ENCODE peak calls at places on chromosomes 11 and 22, in four cellular contexts. K, H, Z and Q are unnamed samples.

GRCh38 chr22:36341640-36342041 is 46.1 kb downstream of the MYH9 start:
- DNase-seq in H (no peak), Z (no peak), K (no peak), Q (no peak)

GRCh38 chr22:39185601-39186012 is 33.1 kb upstream of the CBX7 start:
- DNase-seq in H (peak; percentile 49), Z (peak; percentile 83), K (no peak), Q (no peak)

GRCh38 chr11:102341844-102342318 is 5.1 kb upstream of the BIRC2 start:
- DNase-seq in H (peak; percentile 87), Z (peak; percentile 59), K (peak; percentile 72), Q (peak; percentile 78)

GRCh38 chr22:35818897-35819296 is 101.2 kb downstream of the APOL5 start:
- DNase-seq in Z (no peak), H (no peak), K (no peak), Q (no peak)

GRCh38 chr11:57674251-57674650 is 6.3 kb downstream of the ZDHHC5 start:
- DNase-seq in H (no peak), K (no peak), Z (no peak), Q (no peak)

GRCh38 chr11:123166095-123166559 is 28.9 kb downstream of the CLMP start:
- DNase-seq in H (peak; percentile 97), Z (no peak), K (no peak), Q (no peak)

GRCh38 chr11:94885133-94885532 is 88.2 kb downstream of the CWC15 start:
- DNase-seq in K (no peak), Z (no peak), H (no peak), Q (no peak)

GRCh38 chr11:15854245-15854644 is 502.1 kb downstream of the SOX6 start:
- DNase-seq in K (no peak), Z (no peak), H (no peak), Q (no peak)

GRCh38 chr11:81070948-81071347 is 1630.1 kb upstream of the TENM4 start:
- DNase-seq in Z (no peak), K (no peak), H (no peak), Q (no peak)

GRCh38 chr11:103920933-103921332 is 115.5 kb upstream of the DDI1 start:
- DNase-seq in Z (no peak), K (no peak), H (no peak), Q (no peak)

GRCh38 chr11:10318527-10318802 is 13.6 kb downstream of the ADM start:
- DNase-seq in H (no peak), K (no peak), Z (peak; percentile 75), Q (no peak)

GRCh38 chr11:69097263-69097662 is 48.5 kb downstream of the TPCN2 start:
- DNase-seq in Z (no peak), K (no peak), H (no peak), Q (no peak)

GRCh38 chr11:11993814-11994213 is 14.6 kb downstream of the DKK3 start:
- DNase-seq in H (peak; percentile 86), Z (no peak), K (no peak), Q (no peak)

GRCh38 chr11:73197348-73197747 is 20.7 kb upstream of the P2RY2 start:
- DNase-seq in H (no peak), Z (no peak), K (no peak), Q (no peak)

GRCh38 chr11:112797072-112797471 is 164.1 kb upstream of the NCAM1 start:
- DNase-seq in K (no peak), Z (no peak), H (no peak), Q (no peak)

GRCh38 chr22:21734540-21735197 is 925 bp downstream of the YPEL1 start:
- DNase-seq in H (no peak), K (no peak), Z (no peak), Q (no peak)

GRCh38 chr22:37060801-37061610 is 9.5 kb downstream of the KCTD17 start:
- DNase-seq in H (no peak), K (no peak), Z (no peak), Q (no peak)

GRCh38 chr11:13215157-13215556 is 62.4 kb upstream of the BMAL1 start:
- DNase-seq in K (no peak), Z (no peak), H (peak; percentile 95), Q (no peak)

GRCh38 chr11:73189315-73189714 is 28.8 kb upstream of the P2RY2 start:
- DNase-seq in Z (no peak), H (no peak), K (no peak), Q (no peak)

GRCh38 chr22:36369922-36370781 is 17.6 kb downstream of the MYH9 start:
- DNase-seq in Z (no peak), H (peak; percentile 41), K (no peak), Q (no peak)

GRCh38 chr11:94762208-94762607 is 5.9 kb upstream of the AMOTL1 start:
- DNase-seq in Z (no peak), K (no peak), H (no peak), Q (no peak)

GRCh38 chr11:45930031-45930794 is 7.8 kb downstream of the LARGE2 start:
- DNase-seq in Z (no peak), H (no peak), K (peak; percentile 27), Q (no peak)

GRCh38 chr11:61895046-61895717 is 3.8 kb upstream of the FADS3 start:
- DNase-seq in H (no peak), K (no peak), Z (no peak), Q (no peak)

GRCh38 chr22:17268501-17269223 is 49.4 kb upstream of the ADA2 start:
- DNase-seq in H (no peak), K (no peak), Z (no peak), Q (no peak)

GRCh38 chr11:6544921-6545850 is 48.1 kb downstream of the DNHD1 start:
- DNase-seq in K (no peak), H (peak; percentile 51), Z (no peak), Q (no peak)

GRCh38 chr11:33942954-33943353 is 51.1 kb upstream of the LMO2 start:
- DNase-seq in K (no peak), H (peak; percentile 58), Z (peak; percentile 57), Q (no peak)

GRCh38 chr11:74256370-74257133 is 54.9 kb downstream of the P4HA3 start:
- DNase-seq in Z (no peak), K (no peak), H (no peak), Q (no peak)

GRCh38 chr22:38228873-38229740 is 27.3 kb downstream of the MAFF start:
- DNase-seq in K (no peak), Z (peak; percentile 74), H (peak; percentile 57), Q (no peak)

GRCh38 chr11:32931605-32932004 is 39.0 kb downstream of the QSER1 start:
- DNase-seq in K (no peak), Z (no peak), H (peak; percentile 3), Q (no peak)

GRCh38 chr11:36164522-36165250 is 124.5 kb downstream of the COMMD9 start:
- DNase-seq in K (no peak), H (peak; percentile 52), Z (no peak), Q (no peak)

GRCh38 chr11:72138821-72139390 is 3.4 kb downstream of the FOLR3 start:
- DNase-seq in K (no peak), Z (no peak), H (no peak), Q (no peak)

GRCh38 chr11:72140661-72141060 is 5.1 kb downstream of the FOLR3 start:
- DNase-seq in Z (no peak), K (no peak), H (no peak), Q (no peak)

GRCh38 chr11:72144807-72145565 is 9.5 kb downstream of the FOLR3 start:
- DNase-seq in H (peak; percentile 87), K (no peak), Z (no peak), Q (no peak)

GRCh38 chr11:72139500-72139899 is 4.0 kb downstream of the FOLR3 start:
- DNase-seq in K (no peak), H (no peak), Z (no peak), Q (no peak)

GRCh38 chr11:72141066-72141465 is 5.5 kb downstream of the FOLR3 start:
- DNase-seq in K (no peak), Z (no peak), H (peak; percentile 90), Q (no peak)
- H3K4me1 ChIP-seq in K (no peaks in the 10 kb centered on the region), Z (no peaks in the 10 kb centered on the region), H (peaks cover 15% of the 10 kb centered on the region), Q (no peaks in the 10 kb centered on the region)

DNA sequence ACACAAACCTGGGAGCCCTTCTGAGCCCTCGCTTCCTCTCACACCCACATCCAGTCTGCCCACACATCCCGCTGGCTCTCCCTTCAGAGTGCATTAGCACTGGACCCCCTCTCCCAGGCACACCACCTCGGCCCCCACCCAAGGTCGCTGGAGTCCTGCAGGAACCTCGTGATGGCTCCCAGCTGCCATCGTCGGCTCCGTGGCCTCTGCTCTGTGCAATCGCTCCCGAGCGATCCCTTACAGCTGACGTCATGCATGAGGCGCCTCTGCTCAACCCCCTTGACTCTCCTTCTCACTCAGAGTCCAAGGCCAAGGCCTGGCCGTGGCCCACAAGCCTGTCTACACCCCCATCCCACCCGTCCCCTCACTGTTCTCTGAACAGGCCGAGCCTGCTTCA is 183.9 kb downstream of the EFCAB6 start:
- DNase-seq in H (no peak), Z (no peak), K (no peak), Q (no peak)
- H3K27me3 ChIP-seq in H (no peaks in the 10 kb centered on the region), Z (no peaks in the 10 kb centered on the region), K (no peaks in the 10 kb centered on the region), Q (no peaks in the 10 kb centered on the region)

GRCh38 chr11:118907051-118907748 is 18.5 kb downstream of the BCL9L start:
- DNase-seq in K (peak; percentile 82), H (peak; percentile 62), Z (peak; percentile 92), Q (peak; percentile 82)

GRCh38 chr11:118907749-118908106 is 18.0 kb downstream of the BCL9L start:
- DNase-seq in H (no peak), K (no peak), Z (no peak), Q (no peak)

GRCh38 chr11:118908931-118909618 is 16.7 kb downstream of the BCL9L start:
- DNase-seq in K (no peak), H (peak; percentile 92), Z (peak; percentile 94), Q (peak; percentile 54)

GRCh38 chr11:118909619-118910308 is 16.0 kb downstream of the BCL9L start:
- DNase-seq in K (no peak), H (no peak), Z (no peak), Q (no peak)

DNA sequence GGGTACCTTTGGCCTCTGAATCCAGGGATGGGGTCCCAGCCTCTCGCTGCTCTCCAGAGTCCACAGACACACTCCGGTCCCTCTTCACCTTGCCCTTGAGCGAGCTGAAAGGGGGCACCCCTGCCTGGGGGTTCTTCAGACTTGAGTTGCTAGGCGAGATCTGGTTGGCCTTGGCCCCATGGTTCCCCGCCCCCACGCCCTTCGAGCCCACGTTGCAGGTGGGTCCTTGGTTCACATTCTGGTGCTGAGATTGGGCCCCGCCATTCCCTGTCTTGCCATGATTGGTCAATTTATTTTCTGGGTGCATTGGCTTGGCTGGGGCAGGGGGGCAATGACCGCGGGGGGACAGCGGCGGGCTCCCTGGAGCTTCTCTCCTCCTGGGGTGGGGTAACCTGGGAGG is 17.5 kb downstream of the BCL9L start:
- DNase-seq in K (no peak), H (no peak), Z (peak; percentile 48), Q (no peak)
- H3K4me1 ChIP-seq in K (peaks cover 37% of the 10 kb centered on the region), H (peaks cover 41% of the 10 kb centered on the region), Z (peaks cover 57% of the 10 kb centered on the region), Q (peaks cover 68% of the 10 kb centered on the region)

GRCh38 chr11:64642876-64643257 is 51.8 kb downstream of the SLC22A12 start:
- DNase-seq in K (no peak), Z (no peak), H (no peak), Q (no peak)

GRCh38 chr11:64642418-64642735 is 51.4 kb downstream of the SLC22A12 start:
- DNase-seq in Z (no peak), H (no peak), K (no peak), Q (no peak)

GRCh38 chr11:64643927-64644326 is 52.9 kb downstream of the SLC22A12 start:
- DNase-seq in K (no peak), H (no peak), Z (no peak), Q (no peak)

GRCh38 chr11:64643258-64643881 is 52.4 kb downstream of the SLC22A12 start:
- DNase-seq in K (no peak), Z (no peak), H (no peak), Q (no peak)

GRCh38 chr11:64644348-64645242 is 53.6 kb downstream of the SLC22A12 start:
- DNase-seq in H (no peak), Z (no peak), K (no peak), Q (no peak)
- H3K27me3 ChIP-seq in H (peaks cover 90% of the 10 kb centered on the region), Z (peaks cover 27% of the 10 kb centered on the region), K (no peaks in the 10 kb centered on the region), Q (peaks cover 29% of the 10 kb centered on the region)

GRCh38 chr22:42920101-42920820 is 63.2 kb upstream of the ARFGAP3 start:
- DNase-seq in K (no peak), H (peak; percentile 39), Z (no peak), Q (no peak)
- H3K4me1 ChIP-seq in K (no peaks in the 10 kb centered on the region), H (peaks cover 16% of the 10 kb centered on the region), Z (peaks cover 48% of the 10 kb centered on the region), Q (peaks cover 18% of the 10 kb centered on the region)